ENCODE peak calls at places on chromosomes 3 and 15, in ten cellular contexts. F is EL; P is lung microvascular endothelial cell; U is HuH-7; G is NCI-H1694; K is activated CD4-positive, alpha-beta T cell treated with anti-CD3 and anti-CD28 coated beads, Interleukin-2, amount 10 ng/mL, durations not matched to agents 7 days and 5 days; Z is LNCaP clone FGC; S is ecto neural progenitor cell; I is A549; R is COLO829. V is an unnamed sample.

GRCh38 chr3:38031022-38031994 is 1.9 kb upstream of the PLCD1 start:
- DNase-seq in F (peak), P (no peak), U (no peak), G (no peak), K (no peak), Z (no peak), S (peak), I (peak), R (peak), V (no peak)

GRCh38 chr3:51547274-51547673 is 8.8 kb downstream of the RAD54L2 start:
- DNase-seq in F (no peak), P (no peak), U (no peak), G (no peak), K (no peak), Z (peak), S (no peak), I (no peak), R (no peak), V (no peak)

GRCh38 chr15:101565377-101565776 is 75.9 kb upstream of the PCSK6 start:
- DNase-seq in F (no peak), P (no peak), U (no peak), G (no peak), K (no peak), Z (no peak), S (no peak), I (no peak), R (no peak), V (no peak)

GRCh38 chr3:102156426-102156825 is 278.4 kb upstream of the ZPLD1 start:
- DNase-seq in F (peak), P (peak), U (no peak), G (no peak), K (no peak), Z (no peak), S (no peak), I (peak), R (peak), V (no peak)

GRCh38 chr3:18766971-18767370 is 341.8 kb upstream of the SATB1 start:
- DNase-seq in F (no peak), P (no peak), U (no peak), G (no peak), K (no peak), Z (no peak), S (no peak), I (no peak), R (no peak), V (no peak)

GRCh38 chr15:94255540-94255939 is 24.2 kb downstream of the MCTP2 start:
- DNase-seq in F (no peak), P (peak), U (no peak), G (no peak), K (no peak), Z (no peak), S (no peak), I (no peak), R (peak), V (no peak)

GRCh38 chr15:43939070-43939469 is 112.3 kb downstream of the WDR76 start:
- DNase-seq in F (peak), P (peak), U (no peak), G (peak), K (no peak), Z (no peak), S (peak), I (peak), R (peak), V (no peak)

GRCh38 chr3:30495172-30496124 is 111.0 kb upstream of the TGFBR2 start:
- DNase-seq in F (no peak), P (peak), U (no peak), G (no peak), K (no peak), Z (no peak), S (no peak), I (no peak), R (no peak), V (no peak)

GRCh38 chr3:8622873-8623725 is 21.5 kb downstream of the SSUH2 start:
- DNase-seq in F (peak), P (peak), U (peak), G (no peak), K (peak), Z (no peak), S (peak), I (peak), R (peak), V (peak)

V was measured in GM12865.